ENCODE peak calls at places on chromosome 21, in ten cellular contexts. G is stimulated activated CD4-positive, alpha-beta T cell treated with anti-CD3 and anti-CD28 coated beads, Interleukin-4, amount 100 ng/mL, for 4 hours; C is left lobe of liver; Z is NCI-H1694 treated with DMSO at 0.1 percent for 48 hours; K is left ventricle myocardium superior; V is caudate nucleus; H is choroid plexus epithelial cell; X is iris pigment epithelial cell; M is GM20000; F is astrocyte of the spinal cord. T is an unnamed sample.

GRCh38 chr21:42319851-42320602 is 4.8 kb upstream of the TFF3 start:
- DNase-seq in G (no peak), C (no peak), Z (no peak), K (no peak), V (no peak), H (no peak), X (no peak), M (no peak), F (no peak), T (no peak)

GRCh38 chr21:45386728-45387371 is 18.1 kb upstream of the COL18A1 start:
- DNase-seq in G (no peak), C (no peak), Z (no peak), K (peak), V (no peak), H (peak), X (peak), M (no peak), F (peak), T (no peak)

GRCh38 chr21:23496729-23497128 is 2110.6 kb downstream of the MRPL39 start:
- DNase-seq in G (no peak), C (no peak), Z (no peak), K (no peak), V (no peak), H (no peak), X (no peak), M (no peak), F (no peak), T (no peak)

GRCh38 chr21:29904359-29905282 is 35.2 kb downstream of the GRIK1 start:
- DNase-seq in G (no peak), C (no peak), Z (no peak), K (no peak), V (no peak), H (peak), X (peak), M (no peak), F (peak), T (no peak)

GRCh38 chr21:45200596-45201296 is 86.9 kb downstream of the POFUT2 start:
- DNase-seq in G (no peak), C (no peak), Z (no peak), K (no peak), V (no peak), H (no peak), X (no peak), M (no peak), F (no peak), T (no peak)

GRCh38 chr21:34715518-34715917 is 46.7 kb downstream of the CLIC6 start:
- DNase-seq in G (no peak), C (no peak), Z (no peak), K (no peak), V (no peak), H (no peak), X (no peak), M (peak), F (no peak), T (no peak)

GRCh38 chr21:33024278-33025103 is 1.2 kb upstream of the OLIG2 start:
- DNase-seq in G (no peak), C (no peak), Z (no peak), K (no peak), V (no peak), H (no peak), X (no peak), M (peak), F (no peak), T (no peak)

GRCh38 chr21:43343992-43344886 is 82.7 kb downstream of the SIK1 start:
- DNase-seq in G (no peak), C (no peak), Z (no peak), K (no peak), V (no peak), H (peak), X (no peak), M (no peak), F (no peak), T (no peak)

GRCh38 chr21:14877581-14878228 is 187.1 kb downstream of the NRIP1 start:
- DNase-seq in G (no peak), C (no peak), Z (no peak), K (no peak), V (no peak), H (peak), X (peak), M (peak), F (peak), T (no peak)